ENCODE peak calls at places on chromosome 5, in four cellular contexts. K is heart left ventricle, S is non-pigmented ciliary epithelial cell, X is nucleus accumbens. Y is an unnamed sample.

GRCh38 chr5:114120166-114120565 is 241.7 kb upstream of the KCNN2 start:
- DNase-seq in S (no peak), X (no peak), K (no peak), Y (no peak)

GRCh38 chr5:124867064-124867707 is 120.7 kb upstream of the ZNF608 start:
- DNase-seq in X (no peak), S (peak), K (no peak), Y (no peak)

GRCh38 chr5:103923616-103924168 is 361.1 kb upstream of the NUDT12 start:
- DNase-seq in K (no peak), X (no peak), S (no peak), Y (no peak)

GRCh38 chr5:138932171-138932810 is 57.2 kb upstream of the LRRTM2 start:
- DNase-seq in K (no peak), S (no peak), X (no peak), Y (no peak)

GRCh38 chr5:124868661-124869060 is 122.2 kb upstream of the ZNF608 start:
- DNase-seq in X (no peak), K (no peak), S (no peak), Y (no peak)

GRCh38 chr5:62560786-62561185 is 17.8 kb upstream of the LRRC70 start:
- DNase-seq in K (no peak), S (no peak), X (no peak), Y (no peak)

GRCh38 chr5:116585227-116585626 is 10.6 kb upstream of the SEMA6A start:
- DNase-seq in X (no peak), S (no peak), K (no peak), Y (no peak)

GRCh38 chr5:2750758-2751464 is 566 bp downstream of the IRX2 start:
- DNase-seq in K (no peak), X (no peak), S (no peak), Y (no peak)

GRCh38 chr5:167576928-167577327 is 714.5 kb upstream of the WWC1 start:
- DNase-seq in K (no peak), S (no peak), X (no peak), Y (no peak)

GRCh38 chr5:142686210-142686734 is 382 bp upstream of the FGF1 start:
- DNase-seq in K (no peak), S (no peak), X (no peak), Y (no peak)

GRCh38 chr5:93611900-93612898 is 29.2 kb downstream of the NR2F1 start:
- DNase-seq in S (no peak), X (no peak), K (no peak), Y (peak)

GRCh38 chr5:113274836-113275414 is 159.9 kb downstream of the TSSK1B start:
- DNase-seq in X (peak), K (peak), S (no peak), Y (no peak)

GRCh38 chr5:28917631-28918030 is 1879.2 kb upstream of the CDH9 start:
- DNase-seq in K (no peak), S (no peak), X (no peak), Y (no peak)

GRCh38 chr5:74953601-74953960 is 87.4 kb upstream of the FAM169A start:
- DNase-seq in X (no peak), S (no peak), K (no peak), Y (no peak)

GRCh38 chr5:89397096-89397495 is 514.1 kb upstream of the MEF2C start:
- DNase-seq in K (no peak), X (no peak), S (no peak), Y (no peak)

GRCh38 chr5:64958757-64959391 is 190.1 kb downstream of the CWC27 start:
- DNase-seq in X (no peak), S (no peak), K (no peak), Y (no peak)

GRCh38 chr5:173090626-173091025 is 34.5 kb downstream of the CREBRF start:
- DNase-seq in X (no peak), K (no peak), S (no peak), Y (no peak)

GRCh38 chr5:138975098-138975847 is 100.1 kb upstream of the LRRTM2 start:
- DNase-seq in S (peak), K (peak), X (peak), Y (peak)

GRCh38 chr5:16489322-16489791 is 23.8 kb upstream of the ZNF622 start:
- DNase-seq in K (no peak), S (no peak), X (no peak), Y (no peak)

GRCh38 chr5:55222061-55222818 is 4.9 kb downstream of the MCIDAS start:
- DNase-seq in K (no peak), S (no peak), X (no peak), Y (no peak)

GRCh38 chr5:39608024-39608423 is 183.2 kb upstream of the DAB2 start:
- DNase-seq in X (no peak), S (no peak), K (no peak), Y (no peak)

GRCh38 chr5:116229131-116229530 is 144.3 kb downstream of the COMMD10 start:
- DNase-seq in X (no peak), K (no peak), S (no peak), Y (no peak)

GRCh38 chr5:40464461-40464860 is 215.3 kb upstream of the PTGER4 start:
- DNase-seq in K (no peak), S (no peak), X (no peak), Y (no peak)

GRCh38 chr5:133226186-133226585 is 174.4 kb downstream of the HSPA4 start:
- DNase-seq in X (no peak), S (no peak), K (no peak), Y (no peak)

GRCh38 chr5:6175172-6175855 is 203.0 kb downstream of the MED10 start:
- DNase-seq in S (no peak), K (no peak), X (no peak), Y (no peak)

GRCh38 chr5:154285661-154286408 is 95.3 kb downstream of the GALNT10 start:
- DNase-seq in S (no peak), X (no peak), K (no peak), Y (no peak)

GRCh38 chr5:67942451-67942830 is 273.1 kb upstream of the PIK3R1 start:
- DNase-seq in S (no peak), K (no peak), X (no peak), Y (no peak)

GRCh38 chr5:18699681-18700080 is 1065.4 kb downstream of the TAF11L14 start:
- DNase-seq in S (no peak), K (no peak), X (no peak), Y (no peak)

GRCh38 chr5:35899805-35900204 is 38.6 kb downstream of the CAPSL start:
- DNase-seq in X (no peak), S (no peak), K (no peak), Y (no peak)

GRCh38 chr5:73204302-73204701 is 31.3 kb downstream of the TMEM174 start:
- DNase-seq in K (no peak), S (no peak), X (no peak), Y (no peak)

GRCh38 chr5:57209316-57210040 is 35.6 kb downstream of the GPBP1 start:
- DNase-seq in X (no peak), S (no peak), K (no peak), Y (no peak)

GRCh38 chr5:61167382-61167781 is 5.1 kb upstream of the SMIM15 start:
- DNase-seq in X (no peak), K (no peak), S (no peak), Y (no peak)

Y was measured in sciatic nerve.